ENCODE peak calls at places on chromosomes 7 and 10, in six cellular contexts. H is NCI-H460; I is skeletal muscle cell; N is Daoy; Y is CD4-positive, alpha-beta T cell; G is cardiac muscle cell. V is an unnamed sample.

GRCh38 chr10:119313645-119314044 is 106.3 kb downstream of the GRK5 start:
- DNase-seq in H (no peak), I (no peak), N (peak; percentile 61), Y (no peak), G (no peak), V (no peak)

GRCh38 chr10:34941471-34942357 is 126.6 kb upstream of the PARD3 start:
- DNase-seq in H (no peak), I (no peak), N (peak; percentile 11), Y (no peak), G (peak; percentile 73), V (no peak)

GRCh38 chr10:27100800-27101347 is 580 bp upstream of the ANKRD26 start:
- DNase-seq in H (peak; percentile 0), I (no peak), N (no peak), Y (peak; percentile 34), G (no peak), V (no peak)

GRCh38 chr7:69780377-69780776 is 182.1 kb downstream of the AUTS2 start:
- DNase-seq in H (peak; percentile 42), I (no peak), N (peak; percentile 69), Y (no peak), G (peak; percentile 25), V (no peak)

GRCh38 chr10:117133273-117134083 is 4.6 kb downstream of the VAX1 start:
- DNase-seq in H (no peak), I (no peak), N (peak; percentile 32), Y (no peak), G (no peak), V (no peak)

GRCh38 chr7:150901160-150902035 is 49.1 kb downstream of the AOC1 start:
- DNase-seq in H (no peak), I (no peak), N (peak; percentile 51), Y (no peak), G (no peak), V (no peak)

GRCh38 chr7:27606270-27607209 is 56.1 kb downstream of the HIBADH start:
- DNase-seq in H (no peak), I (peak; percentile 41), N (peak; percentile 85), Y (no peak), G (peak; percentile 31), V (no peak)

GRCh38 chr10:107689318-107689717 is 524.8 kb upstream of the SORCS1 start:
- DNase-seq in H (no peak), I (no peak), N (no peak), Y (no peak), G (no peak), V (no peak)

GRCh38 chr10:1180836-1181235 is 124.7 kb downstream of the WDR37 start:
- DNase-seq in H (no peak), I (no peak), N (no peak), Y (no peak), G (no peak), V (peak; percentile 44)

GRCh38 chr10:97707134-97707861 is 6.2 kb upstream of the MARVELD1 start:
- DNase-seq in H (no peak), I (no peak), N (no peak), Y (no peak), G (no peak), V (no peak)

GRCh38 chr10:26367771-26368170 is 70.4 kb upstream of the APBB1IP start:
- DNase-seq in H (peak; percentile 24), I (no peak), N (peak; percentile 46), Y (peak; percentile 36), G (peak; percentile 32), V (peak; percentile 29)

GRCh38 chr7:35988818-35989217 is 164.2 kb upstream of the EEPD1 start:
- DNase-seq in H (no peak), I (no peak), N (no peak), Y (no peak), G (no peak), V (no peak)

GRCh38 chr10:35495521-35496238 is 109.5 kb upstream of the GJD4 start:
- DNase-seq in H (no peak), I (no peak), N (no peak), Y (no peak), G (no peak), V (no peak)

GRCh38 chr7:64876792-64877713 is 26.0 kb upstream of the ZNF273 start:
- DNase-seq in H (no peak), I (no peak), N (no peak), Y (peak; percentile 70), G (peak; percentile 22), V (peak; percentile 88)

GRCh38 chr7:117675519-117676137 is 195.8 kb downstream of the CFTR start:
- DNase-seq in H (no peak), I (no peak), N (no peak), Y (no peak), G (no peak), V (no peak)

GRCh38 chr10:132522521-132523411 is 14.8 kb upstream of the INPP5A start:
- DNase-seq in H (no peak), I (no peak), N (no peak), Y (no peak), G (no peak), V (no peak)

GRCh38 chr10:110643670-110644597 is at the start of gene RBM20:
- DNase-seq in H (peak; percentile 26), I (no peak), N (peak; percentile 17), Y (peak; percentile 37), G (peak; percentile 34), V (peak; percentile 26)

GRCh38 chr7:132778761-132779160 is 202.5 kb upstream of the PLXNA4 start:
- DNase-seq in H (no peak), I (no peak), N (no peak), Y (no peak), G (no peak), V (no peak)

GRCh38 chr10:19788902-19789301 is 27.3 kb upstream of the PLXDC2 start:
- DNase-seq in H (no peak), I (no peak), N (no peak), Y (no peak), G (peak; percentile 20), V (no peak)

GRCh38 chr10:110353244-110354119 is 48.8 kb upstream of the SMNDC1 start:
- DNase-seq in H (peak; percentile 78), I (peak; percentile 90), N (peak; percentile 84), Y (no peak), G (peak; percentile 67), V (no peak)

GRCh38 chr10:78263521-78263988 is 229.9 kb downstream of the RPS24 start:
- DNase-seq in H (no peak), I (peak; percentile 67), N (peak; percentile 53), Y (no peak), G (no peak), V (no peak)

V was measured in HuH-7.